ENCODE peak calls at places on chromosomes 11 and 22, in four cellular contexts. B is fibroblast of gingiva, I is HFFc6, D is C1 segment of cervical spinal cord. T is an unnamed sample.

GRCh38 chr11:99686838-99687237 is 666.1 kb downstream of the CNTN5 start:
- DNase-seq in D (no peak), B (no peak), I (no peak), T (no peak)

GRCh38 chr22:19498154-19498865 is 18.6 kb downstream of the CDC45 start:
- DNase-seq in B (no peak), I (no peak), D (no peak), T (no peak)

GRCh38 chr22:19631899-19632670 is 82.2 kb upstream of the SEPTIN5 start:
- DNase-seq in D (no peak), I (peak; percentile 11), B (peak; percentile 14), T (peak; percentile 32)

GRCh38 chr22:20239063-20239950 is 28.8 kb downstream of the RTN4R start:
- DNase-seq in B (no peak), D (no peak), I (no peak), T (no peak)

GRCh38 chr11:11334607-11335006 is 18.4 kb downstream of the CSNK2A3 start:
- DNase-seq in I (no peak), D (no peak), B (no peak), T (no peak)

GRCh38 chr11:65867284-65868071 is 5.1 kb downstream of the EFEMP2 start:
- DNase-seq in B (no peak), I (no peak), D (no peak), T (no peak)

GRCh38 chr22:30392661-30393321 is 4.0 kb upstream of the SEC14L2 start:
- DNase-seq in B (no peak), D (no peak), I (no peak), T (no peak)

GRCh38 chr11:46686886-46687810 is 13.3 kb downstream of the ARHGAP1 start:
- DNase-seq in I (peak; percentile 25), D (no peak), B (peak; percentile 48), T (no peak)

GRCh38 chr11:118291453-118291852 is 13.1 kb upstream of the CD3E start:
- DNase-seq in I (no peak), B (peak; percentile 11), D (no peak), T (no peak)

GRCh38 chr22:38429460-38430128 is 25.4 kb downstream of the KCNJ4 start:
- DNase-seq in I (no peak), D (no peak), B (peak; percentile 15), T (no peak)

GRCh38 chr22:50146440-50147228 is 23.9 kb upstream of the PANX2 start:
- DNase-seq in B (peak; percentile 68), I (peak; percentile 72), D (peak; percentile 39), T (peak; percentile 35)

GRCh38 chr22:44085743-44086741 is 61.9 kb downstream of the PARVB start:
- DNase-seq in B (peak; percentile 36), D (no peak), I (peak; percentile 50), T (no peak)